ENCODE peak calls at places on chromosomes 7 and 10, in seven cellular contexts. G is transverse colon; V is heart right ventricle; H is naive thymus-derived CD4-positive, alpha-beta T cell; O is Panc1; A is caudate nucleus; E is ovary. C is an unnamed sample.

GRCh38 chr10:124064676-124065075 is 28.7 kb downstream of the CHST15 start:
- DNase-seq in E (no peak), O (no peak), G (no peak), A (no peak), V (no peak), H (no peak), C (no peak)

GRCh38 chr10:108439397-108439796 is 1274.9 kb upstream of the SORCS1 start:
- DNase-seq in E (no peak), V (no peak), G (no peak), H (no peak), O (no peak), A (no peak), C (no peak)

GRCh38 chr10:83542774-83543291 is 596.5 kb upstream of the GHITM start:
- DNase-seq in H (no peak), V (no peak), E (no peak), O (no peak), A (no peak), G (no peak), C (peak; percentile 41)

GRCh38 chr10:62046522-62047239 is 145.2 kb downstream of the ARID5B start:
- DNase-seq in V (no peak), O (no peak), H (no peak), A (no peak), E (peak; percentile 39), G (no peak), C (no peak)

GRCh38 chr10:118865998-118866778 is 111.4 kb upstream of the CACUL1 start:
- DNase-seq in G (no peak), A (no peak), H (no peak), E (no peak), O (no peak), V (no peak), C (no peak)

GRCh38 chr7:63927261-63927660 is 71.4 kb upstream of the ZNF722 start:
- DNase-seq in H (no peak), O (no peak), G (no peak), V (no peak), E (peak; percentile 9), A (no peak), C (no peak)

GRCh38 chr7:142420554-142421362 is 162.9 kb upstream of the PRSS58 start:
- DNase-seq in O (no peak), G (peak; percentile 13), V (no peak), H (no peak), A (no peak), E (no peak), C (no peak)

GRCh38 chr7:44318296-44318695 is 7.1 kb downstream of the CAMK2B start:
- DNase-seq in O (no peak), H (no peak), A (no peak), G (no peak), V (no peak), E (no peak), C (no peak)

GRCh38 chr10:22712959-22713852 is 1.2 kb downstream of the PIP4K2A start:
- DNase-seq in H (peak; percentile 56), O (no peak), V (peak; percentile 30), E (peak; percentile 12), A (no peak), G (peak; percentile 40), C (no peak)

GRCh38 chr10:87659571-87660483 is at the start of gene PAPSS2:
- DNase-seq in O (no peak), V (peak; percentile 75), E (peak; percentile 51), G (peak; percentile 74), A (no peak), H (peak; percentile 38), C (no peak)

GRCh38 chr7:64959072-64959747 is 31.6 kb downstream of the ZNF117 start:
- DNase-seq in O (no peak), A (no peak), V (no peak), E (no peak), H (no peak), G (no peak), C (no peak)

GRCh38 chr7:76515999-76516443 is 5.7 kb downstream of the UPK3B start:
- DNase-seq in H (no peak), E (no peak), A (no peak), V (peak; percentile 57), G (peak; percentile 48), O (no peak), C (no peak)

DNA sequence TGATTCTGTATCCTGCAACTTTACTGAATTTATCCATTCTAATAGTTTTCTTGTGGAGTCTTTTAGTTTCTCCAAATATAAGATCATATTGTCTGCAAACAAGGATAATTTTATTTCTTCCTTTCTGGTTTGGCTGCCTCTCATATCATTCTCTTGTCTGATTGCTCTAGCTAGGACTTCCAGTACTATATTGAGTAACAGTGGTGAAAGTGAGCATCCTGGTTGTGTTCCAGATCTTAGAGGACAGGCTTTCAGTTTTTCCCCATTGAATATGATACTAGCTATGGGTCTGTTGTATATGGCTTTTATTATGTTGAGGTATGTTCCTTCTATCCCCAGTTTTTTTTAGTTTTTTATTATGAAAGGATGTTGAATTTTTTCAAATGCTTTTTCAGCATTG is 28.2 kb downstream of the KLHL7 start:
- DNase-seq in H (no peak), G (no peak), O (no peak), A (no peak), E (no peak), V (no peak), C (no peak)
- H3K27ac ChIP-seq in H (no peak overlapping the region), G (no peak overlapping the region), O (no peak overlapping the region), A (no peak overlapping the region), E (no peak overlapping the region), V (peak overlapping the region; percentile 19), C (no peak overlapping the region)

GRCh38 chr10:25017661-25018060 is 1.2 kb downstream of the THNSL1 start:
- DNase-seq in A (no peak), E (no peak), G (no peak), V (no peak), H (no peak), O (no peak), C (no peak)
- H3K27ac ChIP-seq in A (peak overlapping the region; percentile 91), E (no peak overlapping the region), G (peak overlapping the region; percentile 94), V (peak overlapping the region; percentile 92), H (peak overlapping the region; percentile 82), O (peak overlapping the region; percentile 97), C (peak overlapping the region; percentile 90)

GRCh38 chr10:49608166-49608758 is 1.8 kb upstream of the SLC18A3 start:
- DNase-seq in H (no peak), A (no peak), O (no peak), G (no peak), E (no peak), V (no peak), C (no peak)
- H3K27ac ChIP-seq in H (no peak overlapping the region), A (no peak overlapping the region), O (no peak overlapping the region), G (no peak overlapping the region), E (no peak overlapping the region), V (no peak overlapping the region), C (no peak overlapping the region)

GRCh38 chr10:30819306-30820190 is 190.0 kb upstream of the LYZL2 start:
- DNase-seq in O (no peak), A (no peak), V (no peak), G (no peak), H (no peak), E (no peak), C (no peak)
- H3K27ac ChIP-seq in O (no peak overlapping the region), A (no peak overlapping the region), V (peak overlapping the region; percentile 85), G (peak overlapping the region; percentile 80), H (no peak overlapping the region), E (no peak overlapping the region), C (no peak overlapping the region)

GRCh38 chr7:610531-611280 is 91.1 kb upstream of the PDGFA start:
- DNase-seq in V (peak; percentile 37), E (peak; percentile 51), O (no peak), G (no peak), H (no peak), A (no peak), C (no peak)
- H3K27ac ChIP-seq in V (peak overlapping the region; percentile 26), E (no peak overlapping the region), O (no peak overlapping the region), G (peak overlapping the region; percentile 27), H (peak overlapping the region; percentile 52), A (no peak overlapping the region), C (no peak overlapping the region)

GRCh38 chr7:106590209-106590816 is 70.6 kb downstream of the CCDC71L start:
- DNase-seq in A (no peak), O (no peak), E (no peak), H (no peak), V (no peak), G (no peak), C (no peak)

GRCh38 chr7:106592282-106593027 is 68.5 kb downstream of the CCDC71L start:
- DNase-seq in G (no peak), E (no peak), V (no peak), H (no peak), A (no peak), O (no peak), C (no peak)

GRCh38 chr7:106593028-106593417 is 67.9 kb downstream of the CCDC71L start:
- DNase-seq in H (no peak), A (no peak), E (no peak), G (no peak), V (no peak), O (no peak), C (no peak)

GRCh38 chr7:106589495-106589879 is 71.5 kb downstream of the CCDC71L start:
- DNase-seq in A (no peak), V (no peak), O (no peak), H (no peak), G (no peak), E (no peak), C (no peak)

DNA sequence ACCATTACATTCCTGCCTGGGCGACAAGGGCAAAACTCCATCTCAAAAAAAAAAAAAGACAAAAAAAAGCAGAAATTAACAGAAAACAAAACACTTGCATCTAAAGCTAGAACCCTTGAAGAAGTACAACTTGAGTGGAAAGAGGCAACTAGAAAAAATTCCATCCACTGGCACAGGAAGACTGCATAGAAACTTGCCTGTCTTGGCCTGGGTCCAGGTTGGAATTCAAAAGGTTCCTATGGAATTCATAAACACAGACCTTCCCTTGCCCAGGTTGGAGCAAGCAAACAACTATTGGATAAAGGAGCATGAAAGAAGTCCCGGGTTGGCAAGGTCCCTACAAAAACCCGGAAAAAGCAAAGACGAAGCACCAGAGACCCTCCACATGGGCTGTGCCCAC is 69.8 kb downstream of the CCDC71L start:
- DNase-seq in H (no peak), E (no peak), A (no peak), O (no peak), G (no peak), V (no peak), C (no peak)
- H3K27ac ChIP-seq in H (no peak overlapping the region), E (no peak overlapping the region), A (no peak overlapping the region), O (no peak overlapping the region), G (no peak overlapping the region), V (no peak overlapping the region), C (no peak overlapping the region)

DNA sequence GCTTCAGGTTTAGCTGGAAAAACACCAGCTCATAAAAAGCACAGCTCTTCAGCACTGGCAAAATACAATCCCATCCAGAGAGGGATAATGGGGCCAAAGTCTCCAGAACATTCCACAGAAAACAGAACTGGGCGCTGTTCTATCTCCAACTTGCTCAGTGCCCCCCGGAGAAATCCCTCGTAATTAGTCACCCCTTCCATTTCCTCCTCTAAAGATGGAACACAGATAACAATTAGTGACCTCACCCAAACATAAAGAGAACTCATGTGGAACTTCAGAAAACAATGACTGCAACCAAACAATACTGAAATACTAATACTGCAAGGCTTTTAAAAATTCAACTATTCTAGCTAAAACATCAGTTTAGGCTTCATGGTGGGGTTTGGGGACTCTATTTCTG is 46.3 kb downstream of the KIAA1549 start:
- DNase-seq in H (no peak), O (peak; percentile 27), G (no peak), A (no peak), E (no peak), V (no peak), C (no peak)
- H3K27ac ChIP-seq in H (no peak overlapping the region), O (no peak overlapping the region), G (no peak overlapping the region), A (no peak overlapping the region), E (no peak overlapping the region), V (peak overlapping the region; percentile 49), C (peak overlapping the region; percentile 72)

DNA sequence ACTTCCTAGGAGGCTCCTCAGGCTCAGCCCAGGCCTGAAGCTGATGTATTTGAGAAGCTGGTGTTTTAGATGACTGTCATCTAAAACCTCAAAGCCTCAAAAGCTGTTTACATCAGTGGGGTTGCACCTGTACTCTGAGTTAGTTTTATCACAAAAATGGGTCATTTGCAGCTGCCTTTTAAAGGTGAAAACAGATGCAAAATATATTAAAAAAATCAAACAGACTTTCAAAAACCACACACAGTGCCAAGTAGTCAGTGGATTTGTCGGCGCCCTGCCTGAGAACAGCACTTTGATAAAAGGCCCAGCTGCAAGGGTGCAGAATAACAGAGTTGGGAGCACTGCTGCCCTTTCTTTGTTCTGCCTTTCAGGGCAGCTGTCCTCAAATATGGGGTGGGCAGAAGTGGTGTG is 103.0 kb downstream of the VOPP1 start:
- DNase-seq in V (no peak), A (no peak), H (no peak), E (no peak), O (no peak), G (peak; percentile 32), C (no peak)
- H3K27ac ChIP-seq in V (no peak overlapping the region), A (peak overlapping the region; percentile 69), H (peak overlapping the region; percentile 70), E (no peak overlapping the region), O (no peak overlapping the region), G (no peak overlapping the region), C (no peak overlapping the region)